ENCODE peak calls at places on chromosomes 13 and 19, in seven cellular contexts. N, S, M, Y, W, B and X are unnamed samples.

GRCh38 chr19:28296506-28296905 is 916.4 kb downstream of the UQCRFS1 start:
- DNase-seq in N (no peak), S (no peak), M (no peak), Y (no peak), W (no peak), B (no peak), X (no peak)

GRCh38 chr19:32189956-32190706 is 155.3 kb upstream of the ZNF507 start:
- DNase-seq in N (no peak), S (no peak), M (no peak), Y (no peak), W (no peak), B (peak; percentile 13), X (no peak)

GRCh38 chr13:41193469-41193868 is 900 bp downstream of the KBTBD7 start:
- DNase-seq in N (no peak), S (no peak), M (no peak), Y (no peak), W (no peak), B (no peak), X (no peak)

GRCh38 chr13:61316647-61317046 is 99.0 kb downstream of the PCDH20 start:
- DNase-seq in N (no peak), S (no peak), M (no peak), Y (no peak), W (peak; percentile 86), B (no peak), X (no peak)

GRCh38 chr13:23848639-23849282 is 40.4 kb downstream of the MIPEP start:
- DNase-seq in N (no peak), S (no peak), M (no peak), Y (no peak), W (no peak), B (no peak), X (no peak)

GRCh38 chr13:85277753-85278152 is 521.5 kb downstream of the SLITRK6 start:
- DNase-seq in N (no peak), S (no peak), M (no peak), Y (no peak), W (no peak), B (no peak), X (no peak)

GRCh38 chr13:74730556-74731331 is 596.5 kb upstream of the KLF12 start:
- DNase-seq in N (no peak), S (no peak), M (no peak), Y (no peak), W (no peak), B (no peak), X (no peak)

GRCh38 chr13:114174529-114174941 is 4.5 kb upstream of the CFAP97D2 start:
- DNase-seq in N (no peak), S (no peak), M (no peak), Y (no peak), W (no peak), B (no peak), X (no peak)

GRCh38 chr13:99285432-99286182 is 21.6 kb downstream of the GPR183 start:
- DNase-seq in N (no peak), S (no peak), M (no peak), Y (peak; percentile 69), W (no peak), B (no peak), X (no peak)

GRCh38 chr19:12527034-12527836 is 24.0 kb downstream of the ZNF564 start:
- DNase-seq in N (no peak), S (no peak), M (no peak), Y (no peak), W (no peak), B (no peak), X (no peak)

GRCh38 chr19:31350033-31350692 is 927 bp upstream of the TSHZ3 start:
- DNase-seq in N (no peak), S (no peak), M (peak; percentile 53), Y (peak; percentile 76), W (no peak), B (peak; percentile 67), X (no peak)

GRCh38 chr13:89857502-89857901 is 1490.0 kb upstream of the MIR17HG start:
- DNase-seq in N (no peak), S (no peak), M (no peak), Y (no peak), W (no peak), B (no peak), X (no peak)

GRCh38 chr13:94362411-94362909 is 117.0 kb downstream of the DCT start:
- DNase-seq in N (peak; percentile 63), S (peak; percentile 30), M (no peak), Y (peak; percentile 59), W (peak; percentile 59), B (peak; percentile 68), X (peak; percentile 59)

GRCh38 chr13:51235756-51236564 is 13.8 kb downstream of the FAM124A start:
- DNase-seq in N (no peak), S (no peak), M (no peak), Y (no peak), W (no peak), B (no peak), X (no peak)

GRCh38 chr13:95404141-95404882 is 103.1 kb upstream of the ABCC4 start:
- DNase-seq in N (peak; percentile 85), S (peak; percentile 69), M (peak; percentile 79), Y (peak; percentile 85), W (peak; percentile 84), B (peak; percentile 88), X (peak; percentile 73)

GRCh38 chr19:805161-805561 is 7.9 kb downstream of the PTBP1 start:
- DNase-seq in N (no peak), S (no peak), M (no peak), Y (peak; percentile 22), W (no peak), B (no peak), X (no peak)

GRCh38 chr13:99339736-99340392 is 32.7 kb upstream of the GPR183 start:
- DNase-seq in N (no peak), S (no peak), M (no peak), Y (no peak), W (peak; percentile 30), B (no peak), X (no peak)

GRCh38 chr19:34963531-34964406 is at the start of gene ZNF792:
- DNase-seq in N (peak; percentile 66), S (peak; percentile 43), M (peak; percentile 69), Y (peak; percentile 71), W (peak; percentile 83), B (peak; percentile 74), X (peak; percentile 57)

GRCh38 chr13:20988033-20988908 is 73.1 kb downstream of the LATS2 start:
- DNase-seq in N (no peak), S (no peak), M (no peak), Y (no peak), W (no peak), B (no peak), X (no peak)

GRCh38 chr13:67229438-67230242 is 496 bp downstream of the PCDH9 start:
- DNase-seq in N (no peak), S (no peak), M (no peak), Y (no peak), W (no peak), B (no peak), X (no peak)

GRCh38 chr19:7869910-7870511 is 4.2 kb downstream of the PRR36 start:
- DNase-seq in N (no peak), S (peak; percentile 21), M (no peak), Y (peak; percentile 93), W (peak; percentile 58), B (peak; percentile 65), X (no peak)

GRCh38 chr19:36244066-36244465 is 29.2 kb downstream of the ZNF146 start:
- DNase-seq in N (no peak), S (no peak), M (no peak), Y (no peak), W (no peak), B (no peak), X (no peak)

GRCh38 chr19:16232568-16232967 is 34.9 kb downstream of the AP1M1 start:
- DNase-seq in N (no peak), S (no peak), M (no peak), Y (no peak), W (no peak), B (no peak), X (no peak)

GRCh38 chr13:110616103-110617101 is 1.1 kb downstream of the NAXD start:
- DNase-seq in N (no peak), S (peak; percentile 51), M (no peak), Y (no peak), W (no peak), B (no peak), X (no peak)

GRCh38 chr19:28502879-28503734 is 709.8 kb downstream of the UQCRFS1 start:
- DNase-seq in N (no peak), S (no peak), M (no peak), Y (no peak), W (no peak), B (no peak), X (no peak)

GRCh38 chr13:99800004-99800403 is 171.6 kb downstream of the ZIC5 start:
- DNase-seq in N (no peak), S (no peak), M (no peak), Y (no peak), W (no peak), B (no peak), X (no peak)

GRCh38 chr13:19818223-19818842 is 35.6 kb upstream of the PSPC1 start:
- DNase-seq in N (peak; percentile 59), S (no peak), M (peak; percentile 32), Y (no peak), W (peak; percentile 91), B (peak; percentile 83), X (peak; percentile 70)
- TF ChIP-seq CTCF in N (peak; percentile 74), S (no peak), M (peak; percentile 53), Y (no peak), W (peak; percentile 75), B (peak; percentile 77), X (peak; percentile 91)

DNA sequence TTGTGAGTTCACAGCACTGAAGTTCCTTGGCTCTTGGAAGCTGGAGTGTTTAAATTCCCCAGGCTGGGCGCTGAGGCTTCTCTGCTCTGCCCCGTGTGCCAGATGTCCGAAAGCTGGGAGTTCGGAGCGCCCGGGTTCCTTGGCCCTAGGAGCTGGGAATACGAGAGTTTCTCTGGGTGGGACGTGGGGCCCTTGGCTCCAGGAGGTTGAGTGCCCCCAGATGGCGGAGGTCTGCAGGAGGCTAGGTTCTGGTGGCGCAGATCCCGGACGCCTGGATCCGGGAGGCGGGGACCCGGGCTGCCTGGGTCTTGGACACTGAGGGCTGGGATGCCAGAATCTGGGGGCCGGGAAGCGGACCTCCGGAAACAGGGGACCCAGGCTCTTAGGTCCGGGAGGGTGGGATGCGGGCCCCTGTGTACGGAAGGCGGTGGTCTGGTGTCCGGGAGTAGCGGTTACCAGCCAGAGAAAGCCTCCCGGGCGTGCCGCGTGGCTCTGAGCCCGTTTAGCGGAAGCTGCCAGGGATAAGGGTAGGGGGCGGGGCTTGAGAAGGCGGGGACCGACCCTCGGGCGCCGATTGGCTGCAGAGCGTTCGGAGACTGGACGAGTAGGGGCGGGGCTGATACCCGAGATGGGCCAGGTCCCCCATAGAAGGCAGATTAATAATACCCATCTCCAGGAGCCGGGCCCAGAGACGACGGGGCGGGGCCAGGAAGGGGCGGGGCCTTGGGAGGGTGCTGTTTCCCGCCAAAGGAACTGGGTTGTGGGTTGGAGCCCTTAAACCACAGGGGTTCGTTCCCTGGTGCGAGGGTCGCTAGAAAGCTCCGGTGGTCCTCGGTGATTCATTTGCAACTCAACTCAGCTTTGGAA is at the start of gene SLC1A5:
- DNase-seq in N (peak; percentile 99), S (peak; percentile 90), M (peak; percentile 96), Y (peak; percentile 98), W (peak; percentile 97), B (peak; percentile 97), X (peak; percentile 74)
- TF ChIP-seq CTCF in N (no peak), S (no peak), M (no peak), Y (no peak), W (no peak), B (no peak), X (no peak)

GRCh38 chr13:32824061-32824460 is 192.2 kb upstream of the KL start:
- DNase-seq in N (no peak), S (no peak), M (no peak), Y (no peak), W (no peak), B (no peak), X (no peak)
- TF ChIP-seq CTCF in N (no peak), S (no peak), M (no peak), Y (no peak), W (no peak), B (no peak), X (no peak)

GRCh38 chr13:100800283-100800875 is 125.8 kb upstream of the TMTC4 start:
- DNase-seq in N (no peak), S (no peak), M (no peak), Y (no peak), W (no peak), B (no peak), X (no peak)
- TF ChIP-seq CTCF in N (no peak), S (no peak), M (no peak), Y (no peak), W (no peak), B (no peak), X (no peak)